ENCODE peak calls at places on chromosomes 6 and 20, in seven cellular contexts. One of them, this sample, is unnamed.

GRCh38 chr20:21177767-21178166 is 51.9 kb downstream of the KIZ start:
- DNase-seq in activated CD8-positive, alpha-beta memory T cell treated with anti-CD3 and anti-CD28 coated beads, Interleukin-2, amount 10 ng/mL, durations not matched to agents 7 days and 5 days: no peak
- DNase-seq in retina: no peak
- DNase-seq in neural crest cell: no peak
- DNase-seq in hippocampal formation: no peak
- DNase-seq in DMS153: no peak
- DNase-seq in ELR: no peak
- DNase-seq in this sample: no peak

GRCh38 chr6:152531659-152532058 is 105.5 kb downstream of the SYNE1 start:
- DNase-seq in activated CD8-positive, alpha-beta memory T cell treated with anti-CD3 and anti-CD28 coated beads, Interleukin-2, amount 10 ng/mL, durations not matched to agents 7 days and 5 days: no peak
- DNase-seq in retina: no peak
- DNase-seq in neural crest cell: no peak
- DNase-seq in hippocampal formation: no peak
- DNase-seq in DMS153: no peak
- DNase-seq in ELR: no peak
- DNase-seq in this sample: no peak

GRCh38 chr6:95352064-95352463 is 225.3 kb upstream of the MANEA start:
- DNase-seq in activated CD8-positive, alpha-beta memory T cell treated with anti-CD3 and anti-CD28 coated beads, Interleukin-2, amount 10 ng/mL, durations not matched to agents 7 days and 5 days: no peak
- DNase-seq in retina: no peak
- DNase-seq in neural crest cell: no peak
- DNase-seq in hippocampal formation: no peak
- DNase-seq in DMS153: peak; percentile 6
- DNase-seq in ELR: no peak
- DNase-seq in this sample: no peak

GRCh38 chr6:121686611-121687023 is 251.2 kb downstream of the GJA1 start:
- DNase-seq in activated CD8-positive, alpha-beta memory T cell treated with anti-CD3 and anti-CD28 coated beads, Interleukin-2, amount 10 ng/mL, durations not matched to agents 7 days and 5 days: no peak
- DNase-seq in retina: no peak
- DNase-seq in neural crest cell: no peak
- DNase-seq in hippocampal formation: no peak
- DNase-seq in DMS153: no peak
- DNase-seq in ELR: peak; percentile 28
- DNase-seq in this sample: no peak

GRCh38 chr6:15184441-15184861 is 61.4 kb upstream of the JARID2 start:
- DNase-seq in activated CD8-positive, alpha-beta memory T cell treated with anti-CD3 and anti-CD28 coated beads, Interleukin-2, amount 10 ng/mL, durations not matched to agents 7 days and 5 days: no peak
- DNase-seq in retina: no peak
- DNase-seq in neural crest cell: no peak
- DNase-seq in hippocampal formation: no peak
- DNase-seq in DMS153: no peak
- DNase-seq in ELR: peak; percentile 15
- DNase-seq in this sample: no peak

GRCh38 chr20:22962567-22963439 is 72.3 kb upstream of the SSTR4 start:
- DNase-seq in activated CD8-positive, alpha-beta memory T cell treated with anti-CD3 and anti-CD28 coated beads, Interleukin-2, amount 10 ng/mL, durations not matched to agents 7 days and 5 days: no peak
- DNase-seq in retina: no peak
- DNase-seq in neural crest cell: no peak
- DNase-seq in hippocampal formation: no peak
- DNase-seq in DMS153: no peak
- DNase-seq in ELR: no peak
- DNase-seq in this sample: no peak

GRCh38 chr6:155162682-155163081 is 101.1 kb upstream of the CLDN20 start:
- DNase-seq in activated CD8-positive, alpha-beta memory T cell treated with anti-CD3 and anti-CD28 coated beads, Interleukin-2, amount 10 ng/mL, durations not matched to agents 7 days and 5 days: no peak
- DNase-seq in retina: no peak
- DNase-seq in neural crest cell: no peak
- DNase-seq in hippocampal formation: no peak
- DNase-seq in DMS153: no peak
- DNase-seq in ELR: peak; percentile 38
- DNase-seq in this sample: no peak

GRCh38 chr6:110882824-110883554 is 8.4 kb downstream of the AMD1 start:
- DNase-seq in activated CD8-positive, alpha-beta memory T cell treated with anti-CD3 and anti-CD28 coated beads, Interleukin-2, amount 10 ng/mL, durations not matched to agents 7 days and 5 days: no peak
- DNase-seq in retina: no peak
- DNase-seq in neural crest cell: no peak
- DNase-seq in hippocampal formation: no peak
- DNase-seq in DMS153: no peak
- DNase-seq in ELR: no peak
- DNase-seq in this sample: no peak

GRCh38 chr6:79188885-79189505 is 45.5 kb downstream of the HMGN3 start:
- DNase-seq in activated CD8-positive, alpha-beta memory T cell treated with anti-CD3 and anti-CD28 coated beads, Interleukin-2, amount 10 ng/mL, durations not matched to agents 7 days and 5 days: no peak
- DNase-seq in retina: no peak
- DNase-seq in neural crest cell: no peak
- DNase-seq in hippocampal formation: no peak
- DNase-seq in DMS153: no peak
- DNase-seq in ELR: no peak
- DNase-seq in this sample: no peak

GRCh38 chr6:26330835-26331808 is 33.9 kb upstream of the BTN3A2 start:
- DNase-seq in activated CD8-positive, alpha-beta memory T cell treated with anti-CD3 and anti-CD28 coated beads, Interleukin-2, amount 10 ng/mL, durations not matched to agents 7 days and 5 days: peak; percentile 71
- DNase-seq in retina: peak; percentile 67
- DNase-seq in neural crest cell: no peak
- DNase-seq in hippocampal formation: no peak
- DNase-seq in DMS153: no peak
- DNase-seq in ELR: peak; percentile 82
- DNase-seq in this sample: no peak

GRCh38 chr6:142822882-142823578 is 121.9 kb downstream of the HIVEP2 start:
- DNase-seq in activated CD8-positive, alpha-beta memory T cell treated with anti-CD3 and anti-CD28 coated beads, Interleukin-2, amount 10 ng/mL, durations not matched to agents 7 days and 5 days: no peak
- DNase-seq in retina: no peak
- DNase-seq in neural crest cell: no peak
- DNase-seq in hippocampal formation: no peak
- DNase-seq in DMS153: no peak
- DNase-seq in ELR: no peak
- DNase-seq in this sample: no peak

GRCh38 chr6:134938896-134939295 is 11.0 kb downstream of the ALDH8A1 start:
- DNase-seq in activated CD8-positive, alpha-beta memory T cell treated with anti-CD3 and anti-CD28 coated beads, Interleukin-2, amount 10 ng/mL, durations not matched to agents 7 days and 5 days: peak; percentile 64
- DNase-seq in retina: no peak
- DNase-seq in neural crest cell: no peak
- DNase-seq in hippocampal formation: no peak
- DNase-seq in DMS153: no peak
- DNase-seq in ELR: peak; percentile 39
- DNase-seq in this sample: no peak

GRCh38 chr6:66897576-66897975 is 1190.5 kb upstream of the EYS start:
- DNase-seq in activated CD8-positive, alpha-beta memory T cell treated with anti-CD3 and anti-CD28 coated beads, Interleukin-2, amount 10 ng/mL, durations not matched to agents 7 days and 5 days: no peak
- DNase-seq in retina: no peak
- DNase-seq in neural crest cell: no peak
- DNase-seq in hippocampal formation: no peak
- DNase-seq in DMS153: no peak
- DNase-seq in ELR: peak; percentile 9
- DNase-seq in this sample: no peak

GRCh38 chr6:72787521-72788031 is 165.7 kb downstream of the KCNQ5 start:
- DNase-seq in activated CD8-positive, alpha-beta memory T cell treated with anti-CD3 and anti-CD28 coated beads, Interleukin-2, amount 10 ng/mL, durations not matched to agents 7 days and 5 days: no peak
- DNase-seq in retina: no peak
- DNase-seq in neural crest cell: no peak
- DNase-seq in hippocampal formation: no peak
- DNase-seq in DMS153: no peak
- DNase-seq in ELR: peak; percentile 89
- DNase-seq in this sample: no peak

GRCh38 chr6:46437671-46438221 is 53.5 kb downstream of the RCAN2 start:
- DNase-seq in activated CD8-positive, alpha-beta memory T cell treated with anti-CD3 and anti-CD28 coated beads, Interleukin-2, amount 10 ng/mL, durations not matched to agents 7 days and 5 days: no peak
- DNase-seq in retina: no peak
- DNase-seq in neural crest cell: no peak
- DNase-seq in hippocampal formation: no peak
- DNase-seq in DMS153: peak; percentile 5
- DNase-seq in ELR: no peak
- DNase-seq in this sample: no peak

GRCh38 chr6:32637219-32637880 is at the start of gene HLA-DQA1:
- DNase-seq in activated CD8-positive, alpha-beta memory T cell treated with anti-CD3 and anti-CD28 coated beads, Interleukin-2, amount 10 ng/mL, durations not matched to agents 7 days and 5 days: peak; percentile 56
- DNase-seq in retina: no peak
- DNase-seq in neural crest cell: no peak
- DNase-seq in hippocampal formation: no peak
- DNase-seq in DMS153: no peak
- DNase-seq in ELR: no peak
- DNase-seq in this sample: no peak

GRCh38 chr20:1150218-1150617 is 31.8 kb downstream of the PSMF1 start:
- DNase-seq in activated CD8-positive, alpha-beta memory T cell treated with anti-CD3 and anti-CD28 coated beads, Interleukin-2, amount 10 ng/mL, durations not matched to agents 7 days and 5 days: peak; percentile 66
- DNase-seq in retina: no peak
- DNase-seq in neural crest cell: no peak
- DNase-seq in hippocampal formation: no peak
- DNase-seq in DMS153: no peak
- DNase-seq in ELR: peak; percentile 20
- DNase-seq in this sample: no peak

GRCh38 chr6:85756982-85757381 is 114.3 kb upstream of the SYNCRIP start:
- DNase-seq in activated CD8-positive, alpha-beta memory T cell treated with anti-CD3 and anti-CD28 coated beads, Interleukin-2, amount 10 ng/mL, durations not matched to agents 7 days and 5 days: no peak
- DNase-seq in retina: no peak
- DNase-seq in neural crest cell: no peak
- DNase-seq in hippocampal formation: peak; percentile 6
- DNase-seq in DMS153: no peak
- DNase-seq in ELR: peak; percentile 54
- DNase-seq in this sample: no peak

GRCh38 chr20:8515810-8516435 is 383.9 kb downstream of the PLCB1 start:
- DNase-seq in activated CD8-positive, alpha-beta memory T cell treated with anti-CD3 and anti-CD28 coated beads, Interleukin-2, amount 10 ng/mL, durations not matched to agents 7 days and 5 days: no peak
- DNase-seq in retina: no peak
- DNase-seq in neural crest cell: no peak
- DNase-seq in hippocampal formation: no peak
- DNase-seq in DMS153: no peak
- DNase-seq in ELR: no peak
- DNase-seq in this sample: no peak

GRCh38 chr6:2449572-2449940 is 204.2 kb upstream of the GMDS start:
- DNase-seq in activated CD8-positive, alpha-beta memory T cell treated with anti-CD3 and anti-CD28 coated beads, Interleukin-2, amount 10 ng/mL, durations not matched to agents 7 days and 5 days: no peak
- DNase-seq in retina: no peak
- DNase-seq in neural crest cell: no peak
- DNase-seq in hippocampal formation: no peak
- DNase-seq in DMS153: no peak
- DNase-seq in ELR: no peak
- DNase-seq in this sample: no peak

GRCh38 chr6:151252626-151253025 is 12.9 kb downstream of the AKAP12 start:
- DNase-seq in activated CD8-positive, alpha-beta memory T cell treated with anti-CD3 and anti-CD28 coated beads, Interleukin-2, amount 10 ng/mL, durations not matched to agents 7 days and 5 days: no peak
- DNase-seq in retina: no peak
- DNase-seq in neural crest cell: no peak
- DNase-seq in hippocampal formation: no peak
- DNase-seq in DMS153: no peak
- DNase-seq in ELR: no peak
- DNase-seq in this sample: no peak

GRCh38 chr20:34907616-34908469 is 31.4 kb downstream of the ACSS2 start:
- DNase-seq in activated CD8-positive, alpha-beta memory T cell treated with anti-CD3 and anti-CD28 coated beads, Interleukin-2, amount 10 ng/mL, durations not matched to agents 7 days and 5 days: no peak
- DNase-seq in retina: no peak
- DNase-seq in neural crest cell: no peak
- DNase-seq in hippocampal formation: no peak
- DNase-seq in DMS153: peak; percentile 66
- DNase-seq in ELR: peak; percentile 99
- DNase-seq in this sample: no peak

GRCh38 chr6:6714498-6715360 is 126.2 kb downstream of the LY86 start:
- DNase-seq in activated CD8-positive, alpha-beta memory T cell treated with anti-CD3 and anti-CD28 coated beads, Interleukin-2, amount 10 ng/mL, durations not matched to agents 7 days and 5 days: no peak
- DNase-seq in retina: no peak
- DNase-seq in neural crest cell: no peak
- DNase-seq in hippocampal formation: no peak
- DNase-seq in DMS153: no peak
- DNase-seq in ELR: no peak
- DNase-seq in this sample: no peak

GRCh38 chr6:89970609-89971337 is 76.5 kb downstream of the GJA10 start:
- DNase-seq in activated CD8-positive, alpha-beta memory T cell treated with anti-CD3 and anti-CD28 coated beads, Interleukin-2, amount 10 ng/mL, durations not matched to agents 7 days and 5 days: no peak
- DNase-seq in retina: peak; percentile 71
- DNase-seq in neural crest cell: peak; percentile 33
- DNase-seq in hippocampal formation: peak; percentile 86
- DNase-seq in DMS153: peak; percentile 59
- DNase-seq in ELR: peak; percentile 71
- DNase-seq in this sample: no peak

GRCh38 chr6:18042536-18043145 is 55.2 kb upstream of the KIF13A start:
- DNase-seq in activated CD8-positive, alpha-beta memory T cell treated with anti-CD3 and anti-CD28 coated beads, Interleukin-2, amount 10 ng/mL, durations not matched to agents 7 days and 5 days: no peak
- DNase-seq in retina: no peak
- DNase-seq in neural crest cell: no peak
- DNase-seq in hippocampal formation: no peak
- DNase-seq in DMS153: no peak
- DNase-seq in ELR: no peak
- DNase-seq in this sample: peak; percentile 57

This sample was measured in osteocyte.